ENCODE peak calls at places on chromosomes 7 and 10, in ten cellular contexts. K, D, O, V, C, U, M, R, E and W are unnamed samples.

GRCh38 chr7:159272739-159273138 is 128.1 kb upstream of the VIPR2 start:
- DNase-seq in K (no peak), D (no peak), O (no peak), V (no peak), C (no peak), U (no peak), M (no peak), R (no peak), E (no peak), W (no peak)

GRCh38 chr7:101835136-101835535 is 17.7 kb downstream of the CUX1 start:
- DNase-seq in K (no peak), D (no peak), O (no peak), V (no peak), C (no peak), U (no peak), M (no peak), R (no peak), E (peak), W (no peak)

GRCh38 chr7:80681272-80681885 is 42.9 kb downstream of the CD36 start:
- DNase-seq in K (no peak), D (no peak), O (peak), V (no peak), C (no peak), U (peak), M (no peak), R (no peak), E (no peak), W (no peak)

GRCh38 chr7:123580406-123581161 is 21.0 kb upstream of the ASB15 start:
- DNase-seq in K (no peak), D (no peak), O (peak), V (no peak), C (no peak), U (no peak), M (no peak), R (no peak), E (no peak), W (no peak)

GRCh38 chr7:26284995-26285632 is 6.5 kb upstream of the SNX10 start:
- DNase-seq in K (no peak), D (no peak), O (peak), V (no peak), C (no peak), U (no peak), M (no peak), R (no peak), E (no peak), W (no peak)

GRCh38 chr10:113692271-113692670 is 12.6 kb downstream of the CASP7 start:
- DNase-seq in K (no peak), D (no peak), O (no peak), V (no peak), C (no peak), U (no peak), M (no peak), R (no peak), E (no peak), W (no peak)

GRCh38 chr10:7279303-7279702 is 131.5 kb downstream of the SFMBT2 start:
- DNase-seq in K (no peak), D (no peak), O (no peak), V (no peak), C (no peak), U (no peak), M (no peak), R (no peak), E (no peak), W (no peak)

GRCh38 chr10:77079902-77080301 is 557.7 kb downstream of the KCNMA1 start:
- DNase-seq in K (no peak), D (no peak), O (no peak), V (no peak), C (peak), U (no peak), M (no peak), R (no peak), E (no peak), W (no peak)

GRCh38 chr10:3071405-3072198 is 4.3 kb downstream of the PFKP start:
- DNase-seq in K (no peak), D (no peak), O (peak), V (no peak), C (no peak), U (no peak), M (no peak), R (no peak), E (no peak), W (no peak)

GRCh38 chr7:143885951-143886350 is 16.0 kb downstream of the TCAF1 start:
- DNase-seq in K (no peak), D (no peak), O (no peak), V (no peak), C (no peak), U (no peak), M (no peak), R (no peak), E (no peak), W (no peak)

GRCh38 chr10:17025444-17026295 is 103.9 kb downstream of the CUBN start:
- DNase-seq in K (no peak), D (no peak), O (peak), V (no peak), C (peak), U (no peak), M (no peak), R (no peak), E (peak), W (no peak)

DNA sequence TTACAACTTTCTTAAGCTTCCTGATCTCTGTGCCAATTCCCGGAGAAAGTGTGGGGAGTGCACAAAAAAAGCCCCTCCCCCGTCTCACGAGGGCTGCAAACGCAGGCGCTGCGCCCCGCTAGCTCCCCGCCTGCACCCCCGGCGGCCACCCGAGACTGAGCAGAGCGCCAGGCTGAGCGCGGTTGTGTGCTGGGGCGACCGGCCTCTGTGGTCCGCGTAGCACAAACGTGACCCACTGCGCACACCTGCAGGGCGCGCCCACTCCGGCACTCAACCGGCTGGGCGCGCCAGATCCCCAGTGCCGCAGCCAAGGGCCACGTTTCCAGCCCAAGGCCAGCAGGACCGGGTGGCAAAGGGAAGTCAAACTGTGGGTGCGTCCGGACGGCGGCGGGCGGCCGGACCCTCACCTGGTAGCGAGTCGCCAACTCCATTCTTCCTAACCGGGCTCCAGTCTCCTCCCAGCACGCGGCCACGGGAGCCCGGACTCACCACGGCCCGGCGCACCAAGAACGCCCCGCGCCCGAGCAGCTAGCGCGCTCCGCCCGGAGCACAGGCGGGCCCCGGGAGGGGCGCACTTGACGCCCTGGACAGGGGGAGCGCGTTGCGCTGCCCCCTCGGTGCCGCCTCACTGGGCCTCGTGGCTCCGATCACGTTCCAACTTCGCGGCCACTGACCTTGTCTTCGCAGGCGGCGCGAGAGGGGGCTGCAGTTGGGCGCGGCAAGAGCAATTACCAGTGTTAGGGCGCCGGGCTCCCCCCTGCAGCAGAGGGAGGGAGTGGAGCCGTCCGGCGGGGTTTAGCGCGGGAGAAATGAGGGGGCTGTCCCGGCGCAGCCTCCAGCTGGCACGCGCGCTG is at the start of gene CDCA7L:
- DNase-seq in K (peak), D (peak), O (peak), V (peak), C (no peak), U (peak), M (peak), R (peak), E (peak), W (no peak)
- TF ChIP-seq POLR2AphosphoS5 in K (peak), D (peak), O (peak), V (peak), C (peak), U (peak), M (peak), R (peak), E (peak), W (peak)

DNA sequence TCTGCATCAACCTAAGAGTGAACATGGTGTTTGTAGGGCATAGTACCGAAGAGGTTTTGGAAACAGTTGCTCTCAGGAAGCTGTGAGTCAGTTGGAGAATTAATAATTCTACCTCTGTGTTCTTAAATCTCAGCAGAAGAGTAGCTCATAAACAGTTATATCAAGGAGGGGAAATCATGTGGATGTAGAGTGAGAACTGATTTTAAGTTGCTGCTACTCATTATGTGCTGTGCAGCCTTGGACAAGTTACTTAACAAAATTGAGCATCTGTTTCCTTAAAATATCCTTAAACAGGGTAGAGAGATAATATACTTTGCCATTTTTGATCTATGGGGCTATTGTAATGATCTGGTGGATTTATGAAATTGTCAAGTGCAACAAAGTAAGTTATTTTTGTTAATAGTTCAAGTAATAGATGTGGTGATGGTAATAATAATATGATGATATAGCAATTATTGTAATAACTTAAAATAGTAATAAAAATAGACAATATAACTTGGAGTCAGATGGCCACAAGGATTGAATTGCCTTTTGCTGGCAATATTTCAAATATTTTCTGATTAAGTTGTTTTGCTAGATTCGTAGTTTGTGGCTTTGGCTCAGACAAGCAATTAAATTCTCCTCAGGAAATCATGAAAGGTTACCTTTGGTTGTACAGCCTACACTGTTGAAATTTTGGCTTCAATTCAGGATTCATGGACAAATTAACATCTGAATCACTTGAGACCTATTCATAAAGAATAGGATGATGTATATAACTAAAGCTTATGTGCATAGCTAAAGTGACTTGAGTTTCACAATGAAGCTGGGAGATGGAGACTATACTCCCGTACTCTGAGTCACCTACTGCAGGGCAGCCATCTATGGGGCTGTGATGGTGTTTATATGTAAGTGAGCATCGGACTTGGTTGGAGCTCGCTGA is 228.5 kb downstream of the CDK14 start:
- DNase-seq in K (no peak), D (no peak), O (no peak), V (no peak), C (no peak), U (no peak), M (no peak), R (no peak), E (no peak), W (no peak)
- TF ChIP-seq POLR2A in K (no peak), D (no peak), O (no peak), V (no peak), C (no peak), U (no peak), M (no peak), R (no peak), E (no peak), W (no peak)

GRCh38 chr7:116930156-116930913 is 23.0 kb upstream of the ST7 start:
- DNase-seq in K (peak), D (peak), O (peak), V (peak), C (peak), U (peak), M (peak), R (peak), E (peak), W (peak)
- TF ChIP-seq POLR2AphosphoS5 in K (no peak), D (no peak), O (no peak), V (no peak), C (no peak), U (no peak), M (no peak), R (no peak), E (no peak), W (no peak)

DNA sequence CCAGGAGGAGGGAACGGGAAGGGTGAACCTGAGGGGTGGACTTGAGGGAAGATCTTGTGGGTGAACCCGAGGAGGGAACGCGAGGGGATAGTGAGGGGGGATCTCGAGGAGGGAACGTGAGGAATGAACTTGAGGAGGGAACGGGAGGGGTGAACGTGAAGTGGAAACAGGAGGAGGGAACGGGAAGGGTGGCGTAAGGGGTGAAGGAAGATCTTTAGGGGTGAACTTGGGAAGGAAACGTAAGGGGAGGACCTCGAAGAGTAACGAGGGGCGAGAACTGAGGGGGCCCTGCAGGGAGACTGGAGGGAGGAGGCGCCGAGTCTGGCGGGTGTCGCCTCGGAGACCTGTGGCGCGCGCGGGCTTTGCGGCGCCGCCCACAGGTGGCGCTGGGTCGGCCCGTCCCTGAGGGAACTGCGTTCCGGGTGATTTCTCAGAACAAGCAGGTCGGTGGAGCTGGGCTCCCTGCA is 677 bp downstream of the MYO3A start:
- DNase-seq in K (no peak), D (no peak), O (no peak), V (peak), C (no peak), U (peak), M (no peak), R (no peak), E (no peak), W (no peak)
- TF ChIP-seq POLR2A in K (no peak), D (no peak), O (no peak), V (no peak), C (no peak), U (no peak), M (no peak), R (no peak), E (no peak), W (no peak)

GRCh38 chr7:44799939-44800338 is 3.5 kb downstream of the PPIA start:
- DNase-seq in K (no peak), D (no peak), O (no peak), V (no peak), C (no peak), U (no peak), M (no peak), R (no peak), E (no peak), W (no peak)

GRCh38 chr7:44796034-44796503 is 412 bp upstream of the PPIA start:
- DNase-seq in K (peak), D (no peak), O (peak), V (no peak), C (no peak), U (no peak), M (no peak), R (no peak), E (no peak), W (no peak)

GRCh38 chr7:44797329-44798258 is 1.1 kb downstream of the PPIA start:
- DNase-seq in K (peak), D (peak), O (peak), V (peak), C (peak), U (peak), M (peak), R (peak), E (peak), W (peak)

GRCh38 chr7:44796504-44797328 is at the start of gene PPIA:
- DNase-seq in K (peak), D (peak), O (peak), V (peak), C (peak), U (peak), M (peak), R (peak), E (peak), W (peak)

GRCh38 chr7:44798649-44799275 is 2.3 kb downstream of the PPIA start:
- DNase-seq in K (no peak), D (no peak), O (no peak), V (no peak), C (no peak), U (no peak), M (no peak), R (no peak), E (no peak), W (no peak)
- TF ChIP-seq POLR2AphosphoS5 in K (no peak), D (no peak), O (no peak), V (no peak), C (no peak), U (no peak), M (no peak), R (no peak), E (no peak), W (no peak)